ENCODE peak calls at places on chromosomes 2 and 18, in nine cellular contexts. Q, W, X, U, Y, S, G, O and H are unnamed samples.

GRCh38 chr2:53028746-53029423 is 738.7 kb upstream of the CHAC2 start:
- DNase-seq in Q (no peak), W (no peak), X (no peak), U (no peak), Y (peak; percentile 10), S (no peak), G (no peak), O (no peak), H (no peak)

GRCh38 chr2:214217599-214217998 is 193.3 kb upstream of the VWC2L start:
- DNase-seq in Q (no peak), W (no peak), X (no peak), U (no peak), Y (no peak), S (peak; percentile 62), G (no peak), O (no peak), H (no peak)

GRCh38 chr2:122514451-122514996 is 759.1 kb downstream of the TSN start:
- DNase-seq in Q (no peak), W (peak; percentile 24), X (peak; percentile 55), U (no peak), Y (no peak), S (no peak), G (no peak), O (peak; percentile 77), H (peak; percentile 11)

GRCh38 chr2:202115385-202116060 is 42.5 kb downstream of the KIAA2012 start:
- DNase-seq in Q (no peak), W (peak; percentile 88), X (peak; percentile 62), U (no peak), Y (no peak), S (peak; percentile 59), G (no peak), O (no peak), H (no peak)

GRCh38 chr2:135948141-135948540 is 37.3 kb downstream of the DARS1 start:
- DNase-seq in Q (no peak), W (no peak), X (no peak), U (no peak), Y (no peak), S (no peak), G (no peak), O (no peak), H (no peak)

GRCh38 chr2:217752714-217753459 is 249.9 kb downstream of the TNS1 start:
- DNase-seq in Q (no peak), W (no peak), X (no peak), U (no peak), Y (no peak), S (no peak), G (no peak), O (no peak), H (no peak)

GRCh38 chr2:197498937-197499593 is 575 bp downstream of the HSPD1 start:
- DNase-seq in Q (peak; percentile 72), W (peak; percentile 78), X (peak; percentile 55), U (peak; percentile 25), Y (peak; percentile 47), S (peak; percentile 46), G (peak; percentile 56), O (peak; percentile 46), H (no peak)

GRCh38 chr2:231394201-231395141 is 1.0 kb upstream of the B3GNT7 start:
- DNase-seq in Q (peak; percentile 56), W (no peak), X (no peak), U (no peak), Y (no peak), S (peak; percentile 19), G (no peak), O (no peak), H (no peak)

GRCh38 chr2:216350214-216350789 is 22.0 kb downstream of the MARCHF4 start:
- DNase-seq in Q (no peak), W (peak; percentile 66), X (peak; percentile 19), U (no peak), Y (no peak), S (peak; percentile 79), G (no peak), O (peak; percentile 86), H (no peak)

GRCh38 chr2:239880396-239880795 is 144.7 kb downstream of the NDUFA10 start:
- DNase-seq in Q (no peak), W (no peak), X (no peak), U (no peak), Y (no peak), S (no peak), G (no peak), O (no peak), H (no peak)

GRCh38 chr2:118224888-118225264 is 136.6 kb downstream of the INSIG2 start:
- DNase-seq in Q (no peak), W (no peak), X (no peak), U (no peak), Y (no peak), S (no peak), G (no peak), O (no peak), H (no peak)
- H3K4me3 ChIP-seq in Q (no peak overlapping the region), W (no peak overlapping the region), X (no peak overlapping the region), U (no peak overlapping the region), Y (no peak overlapping the region), S (no peak overlapping the region), G (peak overlapping the region; percentile 69), O (no peak overlapping the region), H (no peak overlapping the region)

DNA sequence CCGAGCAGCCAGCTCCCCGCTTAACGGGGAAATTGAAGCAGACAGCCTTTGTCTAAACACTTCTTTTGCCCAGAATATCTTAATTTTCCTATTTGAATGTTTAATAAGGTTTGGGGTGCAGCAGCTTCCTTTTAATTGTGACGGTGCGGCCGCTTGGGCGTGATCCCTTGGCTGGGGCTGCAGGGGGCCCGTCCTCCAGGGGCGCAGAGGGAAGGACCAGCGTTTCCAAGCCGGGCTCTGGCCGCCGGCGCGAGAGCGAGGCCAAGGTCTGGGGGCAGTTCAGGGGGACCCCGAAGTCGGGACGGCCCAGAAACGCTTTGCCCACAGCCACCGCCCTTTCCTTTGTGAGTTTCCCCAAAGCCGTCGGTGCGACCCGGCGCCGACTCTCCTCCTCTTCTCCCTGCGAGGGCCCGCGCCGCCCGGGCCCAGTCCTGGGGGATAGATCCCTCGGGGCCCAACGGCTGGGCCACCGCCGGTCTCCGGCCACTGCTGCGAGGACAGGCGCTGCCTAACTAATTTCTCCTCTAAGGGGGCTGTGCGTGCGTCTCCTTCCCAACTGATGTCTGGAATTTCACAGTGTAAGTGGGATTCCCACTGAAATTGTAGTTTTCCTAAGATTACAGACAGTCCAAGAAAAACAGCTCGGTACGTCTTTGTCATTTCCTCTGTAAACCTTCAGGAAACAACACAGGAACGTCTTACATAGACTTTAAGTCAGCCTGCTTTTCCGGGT is 139.7 kb upstream of the SIX3 start:
- DNase-seq in Q (no peak), W (no peak), X (peak; percentile 5), U (no peak), Y (no peak), S (peak; percentile 10), G (no peak), O (no peak), H (no peak)
- TF ChIP-seq CTCF in Q (no peak), W (no peak), X (no peak), U (no peak), Y (no peak), S (no peak), G (no peak), O (no peak), H (no peak)

DNA sequence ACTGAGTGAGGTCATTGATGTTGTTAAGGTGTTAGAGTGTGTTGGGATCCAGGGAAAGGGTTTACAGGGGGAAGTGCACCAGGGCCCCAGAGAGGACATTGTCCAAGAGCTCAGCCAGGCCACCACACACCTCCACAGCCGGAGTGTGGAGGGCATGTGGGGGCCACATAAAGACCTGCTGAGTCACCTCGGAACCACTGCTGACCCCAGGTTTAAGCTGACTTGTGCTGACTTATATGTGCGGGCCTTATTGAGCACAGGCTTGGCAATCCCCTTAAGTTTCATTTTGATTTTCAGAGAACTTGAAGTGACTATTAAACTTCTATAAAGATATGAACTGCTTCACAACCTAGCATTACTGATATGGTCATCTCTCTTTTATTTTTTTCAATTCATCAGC is 166.2 kb upstream of the MAP3K20 start:
- DNase-seq in Q (no peak), W (no peak), X (no peak), U (no peak), Y (no peak), S (no peak), G (no peak), O (no peak), H (no peak)
- H3K4me3 ChIP-seq in Q (no peak overlapping the region), W (no peak overlapping the region), X (no peak overlapping the region), U (no peak overlapping the region), Y (no peak overlapping the region), S (no peak overlapping the region), G (no peak overlapping the region), O (no peak overlapping the region), H (no peak overlapping the region)

DNA sequence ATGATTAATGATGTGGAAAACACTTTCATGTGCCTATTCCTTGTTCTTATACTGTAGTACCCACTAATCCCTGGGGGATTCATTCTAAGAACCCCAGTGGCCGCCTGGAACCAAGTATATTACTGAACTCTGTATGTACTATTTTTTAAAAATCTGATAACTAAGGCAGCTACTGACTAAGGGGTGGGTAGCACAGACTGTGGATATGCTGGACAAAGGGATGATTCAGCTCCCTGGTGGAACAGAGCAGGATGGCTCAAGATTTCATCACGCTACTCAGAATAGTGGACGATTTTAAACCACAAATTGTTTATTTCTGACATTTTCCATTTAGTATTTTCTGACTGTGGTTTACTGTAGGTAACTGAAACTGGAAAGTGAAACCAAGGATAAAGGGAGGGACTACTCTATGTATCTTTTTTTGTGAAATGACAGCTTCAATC is 41.8 kb upstream of the CDC42EP3 start:
- DNase-seq in Q (no peak), W (peak; percentile 95), X (peak; percentile 84), U (no peak), Y (no peak), S (peak; percentile 72), G (no peak), O (peak; percentile 92), H (no peak)
- TF ChIP-seq CTCF in Q (no peak), W (no peak), X (no peak), U (no peak), Y (no peak), S (no peak), G (no peak), O (no peak), H (no peak)

GRCh38 chr18:22558945-22559385 is 141.2 kb upstream of the CTAGE1 start:
- DNase-seq in Q (peak; percentile 68), W (peak; percentile 83), X (peak; percentile 80), U (no peak), Y (no peak), S (peak; percentile 59), G (peak; percentile 36), O (peak; percentile 93), H (no peak)

GRCh38 chr18:22559414-22560282 is 141.9 kb upstream of the CTAGE1 start:
- DNase-seq in Q (peak; percentile 46), W (peak; percentile 85), X (peak; percentile 79), U (no peak), Y (peak; percentile 10), S (peak; percentile 48), G (peak; percentile 65), O (peak; percentile 84), H (no peak)

GRCh38 chr18:22557160-22557941 is 139.6 kb upstream of the CTAGE1 start:
- DNase-seq in Q (no peak), W (peak; percentile 4), X (peak; percentile 57), U (no peak), Y (no peak), S (no peak), G (no peak), O (no peak), H (no peak)

GRCh38 chr18:22560797-22561196 is 143.1 kb upstream of the CTAGE1 start:
- DNase-seq in Q (no peak), W (peak; percentile 11), X (no peak), U (no peak), Y (no peak), S (no peak), G (no peak), O (no peak), H (no peak)

DNA sequence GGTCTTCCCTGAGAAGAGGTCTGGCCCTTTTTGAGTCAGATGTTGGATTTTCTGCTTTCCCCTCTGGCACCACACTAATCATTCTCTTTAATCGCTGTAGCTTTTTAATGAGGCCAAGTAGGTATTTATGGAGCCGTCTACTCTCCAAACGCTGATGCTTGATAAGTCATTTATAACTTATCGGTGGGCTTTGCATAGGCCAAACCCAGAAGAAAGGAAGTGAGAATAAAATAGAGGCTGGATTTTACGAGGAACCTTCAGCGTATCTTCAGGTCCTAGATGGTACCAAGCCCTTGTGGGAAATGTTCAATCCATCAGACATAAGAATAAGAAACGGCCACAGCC is 142.5 kb upstream of the CTAGE1 start:
- DNase-seq in Q (no peak), W (no peak), X (no peak), U (no peak), Y (no peak), S (no peak), G (no peak), O (no peak), H (no peak)
- H3K4me3 ChIP-seq in Q (no peak overlapping the region), W (peak overlapping the region; percentile 60), X (peak overlapping the region; percentile 27), U (peak overlapping the region; percentile 61), Y (no peak overlapping the region), S (no peak overlapping the region), G (peak overlapping the region; percentile 68), O (peak overlapping the region; percentile 50), H (no peak overlapping the region)